ENCODE peak calls at places on chromosome 12, in five cellular contexts. One of them, this sample, is unnamed. For H3K4me1, the result is how much of the 10 kb centered on the place peaks cover.

GRCh38 chr12:54983536-54984102 is 943 bp downstream of the TESPA1 start:
- DNase-seq in PC-3: no peak
- DNase-seq in cardiac muscle cell: no peak
- DNase-seq in CD8-positive, alpha-beta T cell: no peak
- DNase-seq in ascending aorta: no peak
- DNase-seq in this sample: no peak

GRCh38 chr12:20011200-20011599 is 357.1 kb upstream of the PDE3A start:
- DNase-seq in PC-3: no peak
- DNase-seq in CD8-positive, alpha-beta T cell: no peak
- DNase-seq in ascending aorta: no peak
- DNase-seq in cardiac muscle cell: peak
- DNase-seq in this sample: peak

GRCh38 chr12:119225454-119225853 is 46.7 kb downstream of the HSPB8 start:
- DNase-seq in PC-3: no peak
- DNase-seq in ascending aorta: no peak
- DNase-seq in cardiac muscle cell: no peak
- DNase-seq in CD8-positive, alpha-beta T cell: no peak
- DNase-seq in this sample: no peak

GRCh38 chr12:61308220-61308619 is 952.0 kb upstream of the USP15 start:
- DNase-seq in cardiac muscle cell: no peak
- DNase-seq in ascending aorta: no peak
- DNase-seq in PC-3: no peak
- DNase-seq in CD8-positive, alpha-beta T cell: no peak
- DNase-seq in this sample: no peak

GRCh38 chr12:29750131-29750927 is 33.4 kb downstream of the TMTC1 start:
- DNase-seq in ascending aorta: no peak
- DNase-seq in CD8-positive, alpha-beta T cell: no peak
- DNase-seq in cardiac muscle cell: no peak
- DNase-seq in PC-3: no peak
- DNase-seq in this sample: no peak

GRCh38 chr12:26789731-26790644 is 43.0 kb downstream of the ITPR2 start:
- DNase-seq in ascending aorta: no peak
- DNase-seq in cardiac muscle cell: peak
- DNase-seq in CD8-positive, alpha-beta T cell: no peak
- DNase-seq in PC-3: peak
- DNase-seq in this sample: no peak

GRCh38 chr12:89162704-89163261 is 189.5 kb downstream of the DUSP6 start:
- DNase-seq in CD8-positive, alpha-beta T cell: no peak
- DNase-seq in cardiac muscle cell: peak
- DNase-seq in PC-3: peak
- DNase-seq in ascending aorta: peak
- DNase-seq in this sample: peak

GRCh38 chr12:88127099-88127498 is 14.8 kb downstream of the CEP290 start:
- DNase-seq in cardiac muscle cell: no peak
- DNase-seq in ascending aorta: no peak
- DNase-seq in PC-3: no peak
- DNase-seq in CD8-positive, alpha-beta T cell: no peak
- DNase-seq in this sample: no peak

GRCh38 chr12:48972213-48973021 is 882 bp upstream of the WNT10B start:
- DNase-seq in PC-3: no peak
- DNase-seq in CD8-positive, alpha-beta T cell: no peak
- DNase-seq in ascending aorta: no peak
- DNase-seq in cardiac muscle cell: no peak
- DNase-seq in this sample: no peak

GRCh38 chr12:116202433-116202832 is 75.1 kb downstream of the MED13L start:
- DNase-seq in CD8-positive, alpha-beta T cell: no peak
- DNase-seq in cardiac muscle cell: no peak
- DNase-seq in ascending aorta: no peak
- DNase-seq in PC-3: no peak
- DNase-seq in this sample: no peak

GRCh38 chr12:95633049-95633545 is 81.8 kb upstream of the USP44 start:
- DNase-seq in PC-3: peak
- DNase-seq in CD8-positive, alpha-beta T cell: no peak
- DNase-seq in ascending aorta: peak
- DNase-seq in cardiac muscle cell: peak
- DNase-seq in this sample: peak

GRCh38 chr12:110436231-110436630 is 13.9 kb downstream of the ARPC3 start:
- DNase-seq in cardiac muscle cell: peak
- DNase-seq in PC-3: peak
- DNase-seq in CD8-positive, alpha-beta T cell: no peak
- DNase-seq in ascending aorta: no peak
- DNase-seq in this sample: no peak

GRCh38 chr12:19530631-19531020 is 91.3 kb downstream of the AEBP2 start:
- DNase-seq in PC-3: no peak
- DNase-seq in cardiac muscle cell: peak
- DNase-seq in CD8-positive, alpha-beta T cell: no peak
- DNase-seq in ascending aorta: no peak
- DNase-seq in this sample: no peak

GRCh38 chr12:108629156-108629555 is 4.5 kb downstream of the SELPLG start:
- DNase-seq in CD8-positive, alpha-beta T cell: no peak
- DNase-seq in ascending aorta: no peak
- DNase-seq in cardiac muscle cell: no peak
- DNase-seq in PC-3: no peak
- DNase-seq in this sample: no peak

GRCh38 chr12:109130755-109131521 is 14.6 kb downstream of the ACACB start:
- DNase-seq in ascending aorta: no peak
- DNase-seq in PC-3: no peak
- DNase-seq in CD8-positive, alpha-beta T cell: no peak
- DNase-seq in cardiac muscle cell: no peak
- DNase-seq in this sample: no peak

GRCh38 chr12:110307372-110307771 is 26.3 kb downstream of the ATP2A2 start:
- DNase-seq in cardiac muscle cell: no peak
- DNase-seq in PC-3: no peak
- DNase-seq in ascending aorta: no peak
- DNase-seq in CD8-positive, alpha-beta T cell: no peak
- DNase-seq in this sample: no peak

GRCh38 chr12:23888396-23889068 is 60.9 kb downstream of the SOX5 start:
- DNase-seq in CD8-positive, alpha-beta T cell: no peak
- DNase-seq in ascending aorta: no peak
- DNase-seq in PC-3: no peak
- DNase-seq in cardiac muscle cell: peak
- DNase-seq in this sample: no peak

GRCh38 chr12:26121841-26122680 is 2.8 kb downstream of the BHLHE41 start:
- DNase-seq in ascending aorta: no peak
- DNase-seq in cardiac muscle cell: peak
- DNase-seq in PC-3: peak
- DNase-seq in CD8-positive, alpha-beta T cell: no peak
- DNase-seq in this sample: no peak

GRCh38 chr12:63965936-63966602 is 121.6 kb downstream of the SRGAP1 start:
- DNase-seq in PC-3: no peak
- DNase-seq in ascending aorta: no peak
- DNase-seq in CD8-positive, alpha-beta T cell: no peak
- DNase-seq in cardiac muscle cell: no peak
- DNase-seq in this sample: no peak

GRCh38 chr12:25938581-25938980 is 19.9 kb upstream of the RASSF8 start:
- DNase-seq in ascending aorta: no peak
- DNase-seq in PC-3: no peak
- DNase-seq in cardiac muscle cell: no peak
- DNase-seq in CD8-positive, alpha-beta T cell: no peak
- DNase-seq in this sample: no peak

GRCh38 chr12:101703487-101703886 is 6.0 kb downstream of the CHPT1 start:
- DNase-seq in ascending aorta: no peak
- DNase-seq in PC-3: no peak
- DNase-seq in CD8-positive, alpha-beta T cell: no peak
- DNase-seq in cardiac muscle cell: no peak
- DNase-seq in this sample: no peak

GRCh38 chr12:111024205-111024794 is 103.9 kb upstream of the MYL2 start:
- DNase-seq in cardiac muscle cell: peak
- DNase-seq in PC-3: peak
- DNase-seq in CD8-positive, alpha-beta T cell: peak
- DNase-seq in ascending aorta: no peak
- DNase-seq in this sample: peak

GRCh38 chr12:22042981-22043669 is 2.9 kb upstream of the CMAS start:
- DNase-seq in cardiac muscle cell: peak
- DNase-seq in CD8-positive, alpha-beta T cell: no peak
- DNase-seq in ascending aorta: no peak
- DNase-seq in PC-3: peak
- DNase-seq in this sample: no peak

GRCh38 chr12:120466560-120467315 is 2.8 kb downstream of the SRSF9 start:
- DNase-seq in PC-3: peak
- DNase-seq in cardiac muscle cell: peak
- DNase-seq in CD8-positive, alpha-beta T cell: no peak
- DNase-seq in ascending aorta: no peak
- DNase-seq in this sample: no peak

GRCh38 chr12:2017724-2018337 is 13.6 kb upstream of the DCP1B start:
- DNase-seq in ascending aorta: no peak
- DNase-seq in CD8-positive, alpha-beta T cell: no peak
- DNase-seq in PC-3: no peak
- DNase-seq in cardiac muscle cell: no peak
- DNase-seq in this sample: no peak

DNA sequence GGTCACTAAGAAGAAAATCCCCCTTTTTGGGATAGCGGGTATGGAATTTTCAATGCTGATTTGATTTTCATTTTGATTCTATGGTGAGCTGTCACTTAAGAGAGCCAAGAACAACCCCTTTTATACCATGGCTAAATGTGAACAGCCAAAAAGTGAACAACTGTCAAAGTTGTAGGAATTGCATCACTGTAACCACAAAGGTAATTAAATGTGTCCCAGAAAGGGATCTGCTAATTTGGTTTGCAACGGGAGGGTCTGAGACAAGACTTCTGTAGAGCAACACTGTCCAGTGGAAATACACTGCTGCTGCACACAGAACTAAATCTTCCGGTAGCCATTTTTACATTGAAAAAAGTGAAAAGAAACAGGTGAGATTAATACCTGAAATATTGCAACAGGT is 14.6 kb downstream of the CHST11 start:
- DNase-seq in cardiac muscle cell: no peak
- DNase-seq in ascending aorta: no peak
- DNase-seq in PC-3: no peak
- DNase-seq in CD8-positive, alpha-beta T cell: no peak
- DNase-seq in this sample: no peak
- H3K4me1 ChIP-seq in cardiac muscle cell: under half
- H3K4me1 ChIP-seq in ascending aorta: under half
- H3K4me1 ChIP-seq in PC-3: under half
- H3K4me1 ChIP-seq in CD8-positive, alpha-beta T cell: half or more
- H3K4me1 ChIP-seq in this sample: half or more

DNA sequence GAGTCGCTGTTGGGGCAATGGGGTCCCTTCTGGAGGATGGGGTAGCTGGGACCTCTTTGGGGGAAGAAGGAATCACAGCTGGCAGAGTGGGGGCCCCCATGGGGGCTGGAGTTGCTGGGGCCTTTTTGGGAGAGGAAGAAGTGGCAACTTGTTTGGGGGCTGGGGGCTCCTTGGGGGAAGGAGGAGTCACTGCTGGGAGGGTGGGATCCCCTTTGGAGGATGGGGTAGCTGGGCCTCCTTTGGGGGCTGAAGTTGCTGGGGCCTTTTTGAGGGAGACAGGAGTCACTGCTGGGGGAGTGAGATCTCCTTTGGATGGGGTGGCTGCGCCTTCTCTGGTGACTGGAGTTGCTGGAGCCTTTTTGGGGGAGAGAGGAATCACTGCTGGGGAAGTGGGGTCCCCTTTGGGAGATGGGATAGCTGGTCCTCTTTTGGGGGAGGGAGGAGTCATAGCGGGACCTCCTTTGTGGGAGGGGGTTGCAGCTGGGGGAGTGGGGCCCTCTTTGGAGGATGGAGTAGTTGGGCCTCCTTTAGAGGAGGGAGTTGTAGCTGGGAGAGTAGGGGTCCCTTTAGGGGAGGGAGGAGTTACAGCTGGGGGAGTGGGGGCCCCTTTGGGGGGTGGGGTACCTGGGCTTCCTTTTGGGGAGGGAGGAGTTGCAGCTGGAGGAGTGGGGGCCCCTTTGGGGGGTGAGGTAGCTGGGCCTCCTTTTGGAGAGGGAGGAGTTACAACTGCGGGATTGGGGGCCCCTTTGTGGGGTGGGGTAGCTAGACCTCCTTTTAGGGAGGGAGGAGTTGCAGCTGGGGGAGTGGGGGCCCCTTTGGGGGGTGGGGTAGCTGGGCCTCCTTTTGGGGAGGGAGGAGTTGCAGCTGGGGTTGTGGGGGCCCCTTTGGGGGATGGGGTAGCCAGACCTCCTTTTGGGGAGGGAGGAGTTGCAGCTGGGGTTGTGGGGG is 7.9 kb downstream of the NACA start:
- DNase-seq in cardiac muscle cell: no peak
- DNase-seq in PC-3: no peak
- DNase-seq in ascending aorta: no peak
- DNase-seq in CD8-positive, alpha-beta T cell: no peak
- DNase-seq in this sample: peak
- H3K4me1 ChIP-seq in cardiac muscle cell: under half
- H3K4me1 ChIP-seq in PC-3: under half
- H3K4me1 ChIP-seq in ascending aorta: under half
- H3K4me1 ChIP-seq in CD8-positive, alpha-beta T cell: half or more
- H3K4me1 ChIP-seq in this sample: under half

GRCh38 chr12:93593833-93594232 is 21.4 kb downstream of the SOCS2 start:
- DNase-seq in cardiac muscle cell: no peak
- DNase-seq in PC-3: no peak
- DNase-seq in CD8-positive, alpha-beta T cell: no peak
- DNase-seq in ascending aorta: no peak
- DNase-seq in this sample: no peak
- H3K4me1 ChIP-seq in cardiac muscle cell: under half
- H3K4me1 ChIP-seq in PC-3: under half
- H3K4me1 ChIP-seq in CD8-positive, alpha-beta T cell: under half
- H3K4me1 ChIP-seq in ascending aorta: under half
- H3K4me1 ChIP-seq in this sample: under half

GRCh38 chr12:106106129-106106566 is 32.6 kb downstream of the NUAK1 start:
- DNase-seq in ascending aorta: no peak
- DNase-seq in PC-3: no peak
- DNase-seq in cardiac muscle cell: peak
- DNase-seq in CD8-positive, alpha-beta T cell: no peak
- DNase-seq in this sample: no peak
- H3K4me1 ChIP-seq in ascending aorta: under half
- H3K4me1 ChIP-seq in PC-3: under half
- H3K4me1 ChIP-seq in cardiac muscle cell: under half
- H3K4me1 ChIP-seq in CD8-positive, alpha-beta T cell: under half
- H3K4me1 ChIP-seq in this sample: under half

GRCh38 chr12:30898846-30899245 is 27.7 kb upstream of the TSPAN11 start:
- DNase-seq in CD8-positive, alpha-beta T cell: no peak
- DNase-seq in cardiac muscle cell: no peak
- DNase-seq in ascending aorta: no peak
- DNase-seq in PC-3: peak
- DNase-seq in this sample: no peak
- H3K4me1 ChIP-seq in CD8-positive, alpha-beta T cell: under half
- H3K4me1 ChIP-seq in cardiac muscle cell: under half
- H3K4me1 ChIP-seq in ascending aorta: under half
- H3K4me1 ChIP-seq in PC-3: under half
- H3K4me1 ChIP-seq in this sample: under half

DNA sequence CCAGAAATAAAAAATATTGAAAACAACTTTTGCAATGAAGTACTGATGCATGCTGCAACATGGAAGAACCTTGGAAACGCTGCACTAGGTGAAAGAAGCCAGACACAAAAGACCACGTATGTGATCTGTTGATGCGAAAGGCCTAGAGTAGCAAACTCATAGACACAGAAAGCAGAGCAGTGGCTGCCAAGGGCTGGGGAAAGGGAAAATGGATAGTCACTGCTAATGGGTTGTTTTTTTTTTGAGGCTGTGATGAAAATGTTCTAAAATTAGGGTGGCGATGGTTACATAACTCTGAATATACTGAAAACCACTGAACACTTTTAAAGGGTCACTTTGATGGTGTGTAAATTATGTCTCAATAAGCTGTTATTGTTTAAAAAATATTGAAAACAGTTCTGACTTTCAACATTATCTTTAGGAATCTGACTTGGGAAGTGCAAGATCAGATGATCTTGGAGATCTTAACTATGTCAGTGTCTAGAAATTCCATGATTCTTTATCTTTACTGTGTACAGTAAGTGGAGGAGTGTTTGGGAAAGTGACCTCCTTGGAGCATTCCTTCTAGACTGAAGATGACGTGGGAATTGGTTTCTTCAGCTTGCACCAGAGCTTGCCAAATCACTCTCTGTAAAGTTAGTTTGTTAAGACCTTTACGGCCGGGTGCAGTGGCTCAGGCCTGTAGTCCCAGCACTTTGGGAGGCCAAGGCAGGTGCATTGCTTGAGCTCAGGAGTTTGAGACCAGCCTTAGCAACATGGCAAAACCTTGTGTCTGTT is 12.4 kb downstream of the MLXIP start:
- DNase-seq in cardiac muscle cell: peak
- DNase-seq in ascending aorta: no peak
- DNase-seq in PC-3: no peak
- DNase-seq in CD8-positive, alpha-beta T cell: no peak
- DNase-seq in this sample: no peak
- H3K4me1 ChIP-seq in cardiac muscle cell: under half
- H3K4me1 ChIP-seq in ascending aorta: under half
- H3K4me1 ChIP-seq in PC-3: under half
- H3K4me1 ChIP-seq in CD8-positive, alpha-beta T cell: half or more
- H3K4me1 ChIP-seq in this sample: half or more